ENCODE peak calls at places on chromosomes 2 and 18, in five cellular contexts. A, Q, B, C and T are unnamed samples. For H3K9me3, the result is how much of the 10 kb centered on the place peaks cover.

GRCh38 chr2:119638891-119639539 is 40.0 kb upstream of the TMEM177 start:
- DNase-seq in A (no peak), Q (no peak), B (peak), C (peak), T (peak)

GRCh38 chr18:71850602-71851001 is 693.5 kb downstream of the CBLN2 start:
- DNase-seq in A (no peak), Q (no peak), B (no peak), C (no peak), T (no peak)

GRCh38 chr2:159711562-159712193 is 628 bp upstream of the MARCHF7 start:
- DNase-seq in A (no peak), Q (no peak), B (no peak), C (no peak), T (no peak)

GRCh38 chr2:200397785-200398184 is 91.3 kb downstream of the SPATS2L start:
- DNase-seq in A (no peak), Q (no peak), B (no peak), C (peak), T (no peak)

GRCh38 chr2:143936758-143937562 is 583.0 kb downstream of the ZEB2 start:
- DNase-seq in A (no peak), Q (peak), B (peak), C (peak), T (peak)

GRCh38 chr2:72864500-72864899 is 22.7 kb upstream of the SPR start:
- DNase-seq in A (no peak), Q (no peak), B (no peak), C (peak), T (no peak)

GRCh38 chr2:168814939-168815907 is 12.8 kb downstream of the NOSTRIN start:
- DNase-seq in A (no peak), Q (no peak), B (no peak), C (no peak), T (no peak)

GRCh38 chr18:63166142-63166541 is 153.4 kb downstream of the BCL2 start:
- DNase-seq in A (no peak), Q (no peak), B (no peak), C (no peak), T (no peak)

GRCh38 chr2:183404392-183404791 is 280.1 kb downstream of the NUP35 start:
- DNase-seq in A (no peak), Q (no peak), B (no peak), C (no peak), T (no peak)

GRCh38 chr2:104944495-104944894 is 90.6 kb downstream of the POU3F3 start:
- DNase-seq in A (peak), Q (no peak), B (peak), C (no peak), T (peak)

GRCh38 chr2:217289909-217290283 is 430.0 kb upstream of the TNP1 start:
- DNase-seq in A (no peak), Q (no peak), B (no peak), C (peak), T (peak)

GRCh38 chr2:8539743-8540551 is 141.9 kb upstream of the ID2 start:
- DNase-seq in A (no peak), Q (peak), B (peak), C (no peak), T (peak)

GRCh38 chr2:36613801-36614200 is 15.8 kb upstream of the FEZ2 start:
- DNase-seq in A (no peak), Q (no peak), B (no peak), C (no peak), T (no peak)

GRCh38 chr2:113198790-113199612 is 25.2 kb downstream of the PSD4 start:
- DNase-seq in A (peak), Q (peak), B (peak), C (peak), T (peak)

GRCh38 chr18:46688853-46689525 is 32.0 kb upstream of the LOXHD1 start:
- DNase-seq in A (no peak), Q (no peak), B (no peak), C (no peak), T (no peak)

GRCh38 chr2:150478206-150478974 is 9.1 kb downstream of the RND3 start:
- DNase-seq in A (no peak), Q (no peak), B (no peak), C (peak), T (no peak)

GRCh38 chr2:42770288-42771131 is 6.6 kb upstream of the OXER1 start:
- DNase-seq in A (peak), Q (peak), B (peak), C (peak), T (peak)

GRCh38 chr18:58584219-58585127 is 44.4 kb downstream of the ALPK2 start:
- DNase-seq in A (no peak), Q (no peak), B (peak), C (peak), T (no peak)

GRCh38 chr2:7430869-7431641 is 513.8 kb downstream of the RNF144A start:
- DNase-seq in A (peak), Q (peak), B (peak), C (no peak), T (peak)

GRCh38 chr18:79856119-79857080 is 58.7 kb downstream of the KCNG2 start:
- DNase-seq in A (peak), Q (no peak), B (peak), C (peak), T (peak)

GRCh38 chr2:226839960-226840359 is 4.1 kb downstream of the RHBDD1 start:
- DNase-seq in A (peak), Q (no peak), B (no peak), C (no peak), T (no peak)

GRCh38 chr18:26813043-26813442 is 52.5 kb downstream of the AQP4 start:
- DNase-seq in A (peak), Q (peak), B (peak), C (no peak), T (peak)

GRCh38 chr2:197269173-197269572 is 41.4 kb downstream of the ANKRD44 start:
- DNase-seq in A (no peak), Q (no peak), B (no peak), C (peak), T (no peak)

GRCh38 chr18:28728891-28729290 is 552.0 kb upstream of the CDH2 start:
- DNase-seq in A (no peak), Q (no peak), B (no peak), C (no peak), T (no peak)

GRCh38 chr2:205511221-205511620 is 171.1 kb upstream of the NRP2 start:
- DNase-seq in A (no peak), Q (no peak), B (no peak), C (no peak), T (no peak)

GRCh38 chr2:4549811-4550210 is 846.4 kb downstream of the DCDC2C start:
- DNase-seq in A (no peak), Q (no peak), B (no peak), C (no peak), T (no peak)

GRCh38 chr18:3248670-3249359 is 1.2 kb downstream of the MYL12A start:
- DNase-seq in A (peak), Q (no peak), B (no peak), C (peak), T (peak)

GRCh38 chr2:67436221-67436620 is 39.1 kb downstream of the ETAA1 start:
- DNase-seq in A (no peak), Q (no peak), B (no peak), C (no peak), T (no peak)

GRCh38 chr18:45617284-45617683 is 2.0 kb downstream of the SLC14A2 start:
- DNase-seq in A (no peak), Q (peak), B (no peak), C (peak), T (peak)

GRCh38 chr2:212227755-212228154 is 310.8 kb downstream of the ERBB4 start:
- DNase-seq in A (no peak), Q (peak), B (no peak), C (peak), T (peak)

GRCh38 chr18:21632393-21632792 is 20.3 kb downstream of the SNRPD1 start:
- DNase-seq in A (no peak), Q (no peak), B (no peak), C (peak), T (no peak)

GRCh38 chr18:21634588-21635199 is 22.6 kb downstream of the SNRPD1 start:
- DNase-seq in A (no peak), Q (no peak), B (no peak), C (no peak), T (no peak)

DNA sequence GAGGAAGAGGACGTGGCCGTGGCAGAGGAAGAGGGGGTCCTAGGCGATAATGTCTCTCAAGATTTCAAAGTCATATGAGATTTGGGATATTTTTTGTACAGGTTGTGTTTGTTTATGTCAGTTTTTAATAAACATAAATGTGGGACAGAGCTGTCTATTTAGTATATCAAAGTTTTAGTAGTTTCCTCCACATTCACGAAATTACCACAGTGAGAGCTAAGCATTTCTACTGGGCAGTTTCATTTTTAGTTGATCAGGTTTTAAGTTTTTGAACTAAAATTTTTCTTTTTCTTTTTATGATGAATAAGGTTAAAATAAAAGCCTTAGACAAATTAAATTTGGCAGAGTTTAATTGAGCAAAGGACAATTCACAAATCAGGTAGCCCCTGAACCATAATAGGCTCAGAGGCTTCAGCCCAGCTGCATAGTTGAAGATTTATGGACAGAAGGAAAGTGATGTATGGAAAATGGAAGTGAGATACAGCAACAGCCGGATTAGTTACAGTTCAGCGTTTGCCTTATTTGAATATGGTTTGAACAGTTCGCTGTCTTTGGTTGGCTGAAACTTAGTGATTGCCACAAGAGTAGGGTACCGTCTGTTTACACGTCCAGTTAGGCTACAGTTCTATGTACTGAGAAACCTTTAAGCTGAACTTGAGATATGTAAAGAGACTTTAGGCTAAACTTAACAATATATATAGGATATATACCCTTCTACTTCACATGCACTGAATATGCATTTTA is 17.1 kb downstream of the SNRPD1 start:
- DNase-seq in A (peak), Q (no peak), B (no peak), C (no peak), T (no peak)
- TF ChIP-seq CTCF in A (no peak), Q (no peak), B (no peak), C (no peak), T (no peak)

GRCh38 chr18:78623142-78623541 is 356.5 kb upstream of the SALL3 start:
- DNase-seq in A (peak), Q (no peak), B (no peak), C (no peak), T (no peak)
- H3K9me3 ChIP-seq in A (under half), Q (under half), B (under half), C (under half), T (under half)

DNA sequence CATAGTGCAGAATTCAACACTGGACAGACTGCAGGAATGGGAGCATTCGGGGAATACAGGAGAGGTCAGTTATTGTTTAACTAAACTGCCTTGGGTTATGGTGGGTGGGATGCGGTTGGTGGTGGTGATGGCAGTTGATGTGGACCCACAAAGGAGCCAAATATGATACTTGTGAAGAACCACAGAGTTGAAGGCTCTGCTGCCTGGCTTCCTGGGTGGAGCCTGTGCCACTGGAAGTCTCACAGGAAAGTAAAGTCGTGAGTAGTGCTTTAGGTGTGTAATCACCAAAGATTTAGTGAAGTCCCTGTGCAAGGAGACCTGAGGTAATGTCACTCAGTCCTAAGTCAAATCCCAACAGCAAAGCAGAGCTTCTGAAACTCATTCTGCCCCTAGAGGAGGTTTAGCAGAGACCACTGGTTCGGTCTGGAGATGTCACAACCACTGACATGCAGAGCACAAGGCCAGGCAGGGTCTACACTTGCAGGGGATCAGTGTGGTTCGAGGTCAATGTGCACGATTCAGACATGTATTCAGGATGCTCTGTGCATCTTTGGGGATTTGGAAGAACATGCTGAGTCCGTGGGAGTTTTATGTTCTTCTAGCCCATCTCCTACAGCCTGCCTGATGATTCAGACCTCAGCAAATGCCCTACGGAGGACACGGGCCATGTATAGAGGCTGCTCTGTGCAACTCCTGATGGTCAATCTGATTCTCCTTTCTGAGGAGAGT is 1150.9 kb downstream of the RPIA start:
- DNase-seq in A (no peak), Q (no peak), B (no peak), C (no peak), T (no peak)
- TF ChIP-seq CTCF in A (peak), Q (no peak), B (no peak), C (no peak), T (no peak)

GRCh38 chr2:83238111-83238510 is 1221.0 kb downstream of the SUCLG1 start:
- DNase-seq in A (no peak), Q (no peak), B (no peak), C (no peak), T (no peak)
- H3K9me3 ChIP-seq in A (under half), Q (under half), B (under half), C (under half), T (under half)

DNA sequence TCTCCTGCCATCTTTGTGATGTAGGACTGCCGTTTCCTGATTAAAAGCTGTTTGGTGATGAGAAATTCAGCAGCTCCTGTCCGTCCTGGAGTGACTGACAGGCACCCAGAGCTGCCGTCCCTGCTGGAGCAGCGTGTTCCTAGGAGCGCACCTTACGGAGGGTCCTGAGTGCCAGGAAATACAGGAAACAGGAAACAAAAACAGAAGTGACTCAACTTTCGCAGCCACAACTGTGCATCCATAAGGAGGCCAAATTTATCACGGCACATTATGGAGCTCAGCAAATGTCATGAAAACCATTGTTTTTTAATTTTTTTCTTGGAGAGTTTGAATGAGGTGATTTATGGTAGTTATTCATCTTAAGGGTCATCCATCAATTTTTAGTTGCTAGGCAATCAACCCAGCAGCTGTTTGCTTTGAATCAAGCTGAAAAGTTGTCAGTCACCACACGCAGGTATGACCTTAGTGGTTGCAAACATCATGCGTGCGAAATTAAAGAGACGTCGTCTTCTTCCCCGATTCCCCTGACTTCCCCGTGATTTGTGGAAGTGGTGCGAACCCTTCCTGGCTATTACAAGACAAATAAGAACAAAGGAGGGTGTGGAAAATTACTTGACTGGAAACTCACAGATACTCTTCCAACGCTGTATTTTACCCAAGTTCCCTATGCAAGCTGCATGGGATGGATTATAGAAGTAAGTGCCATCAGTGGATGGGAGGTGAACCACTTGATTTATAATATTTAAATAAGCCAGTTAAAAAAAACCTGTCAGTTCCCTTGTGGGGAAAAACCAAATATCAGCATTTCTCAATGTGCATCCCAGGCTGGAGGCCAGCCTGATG is 19.8 kb downstream of the TSHZ1 start:
- DNase-seq in A (no peak), Q (no peak), B (no peak), C (no peak), T (no peak)
- TF ChIP-seq CTCF in A (no peak), Q (no peak), B (no peak), C (no peak), T (no peak)

DNA sequence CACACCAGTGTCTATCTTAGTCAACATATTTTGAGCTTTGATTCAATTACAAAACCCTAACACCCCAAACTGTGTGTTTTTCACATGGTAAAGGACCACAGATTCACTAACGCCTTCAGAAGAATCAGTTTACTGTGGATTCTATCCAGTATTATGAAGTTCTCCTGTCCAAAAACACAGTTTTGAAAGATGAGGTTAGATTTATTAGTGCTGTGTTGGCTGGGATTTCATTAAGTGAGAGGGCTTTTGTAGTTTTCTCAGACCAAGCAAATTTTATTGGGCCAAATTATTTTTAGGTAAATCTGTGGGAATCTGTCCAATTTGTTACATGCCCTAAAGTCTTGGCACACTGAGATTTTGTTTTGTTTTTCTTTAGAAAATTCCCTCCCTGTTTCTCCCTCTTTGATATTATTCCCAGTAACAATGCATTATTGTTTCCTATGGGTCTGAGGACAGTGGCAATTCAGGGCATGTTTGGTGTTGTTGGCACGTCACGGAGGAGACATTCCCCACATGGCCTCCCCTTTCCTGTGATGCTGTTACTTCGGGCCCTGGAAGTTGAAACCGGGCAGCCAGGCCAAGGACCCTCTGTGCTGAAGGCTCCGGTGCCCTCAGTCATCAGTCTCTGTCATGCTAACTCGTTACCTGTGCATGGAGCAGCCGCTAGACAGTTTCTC is 87.5 kb upstream of the ALKAL2 start:
- DNase-seq in A (no peak), Q (no peak), B (no peak), C (no peak), T (no peak)
- H3K9me3 ChIP-seq in A (under half), Q (under half), B (under half), C (under half), T (under half)

GRCh38 chr18:68152770-68153169 is 562.1 kb downstream of the TMX3 start:
- DNase-seq in A (no peak), Q (no peak), B (peak), C (no peak), T (no peak)
- TF ChIP-seq CTCF in A (no peak), Q (no peak), B (peak), C (no peak), T (no peak)

DNA sequence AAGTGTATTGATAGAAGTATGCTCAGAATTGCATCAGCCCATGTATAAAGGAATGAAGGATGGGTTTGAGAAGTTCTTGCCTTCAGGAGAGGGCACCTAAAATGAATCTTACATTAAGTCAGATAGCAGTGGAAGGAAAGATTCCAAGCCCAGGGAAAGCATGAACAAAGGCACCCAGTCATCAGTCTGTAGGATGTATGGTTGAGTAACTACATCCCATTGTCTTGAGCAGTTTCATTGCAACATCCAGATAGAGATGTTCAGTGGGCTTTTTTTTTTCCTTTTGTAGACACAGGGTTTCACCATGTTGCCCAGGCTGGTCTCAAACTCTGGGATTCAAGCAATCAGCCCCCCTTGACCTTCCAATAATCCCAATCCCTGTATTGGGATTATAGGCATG is 80.7 kb downstream of the ARHGAP28 start:
- DNase-seq in A (no peak), Q (no peak), B (no peak), C (no peak), T (no peak)
- H3K9me3 ChIP-seq in A (under half), Q (under half), B (under half), C (under half), T (under half)